ENCODE peak calls at places on chromosome 18, in four cellular contexts. T is A549, A is HepG2, R is IMR-90. O is an unnamed sample.

GRCh38 chr18:48675330-48675761 is 136.5 kb downstream of the CTIF start:
- DNase-seq in T (peak; percentile 64), A (peak; percentile 58), R (peak; percentile 89), O (peak; percentile 92)

GRCh38 chr18:76459687-76460350 is 35.2 kb downstream of the ZNF516 start:
- DNase-seq in T (peak; percentile 69), A (no peak), R (peak; percentile 100), O (no peak)

GRCh38 chr18:77006305-77007175 is 126.0 kb downstream of the MBP start:
- DNase-seq in T (no peak), A (no peak), R (no peak), O (no peak)

GRCh38 chr18:44733069-44733753 is 52.5 kb downstream of the SETBP1 start:
- DNase-seq in T (peak; percentile 10), A (no peak), R (peak; percentile 86), O (no peak)

GRCh38 chr18:23135679-23136325 is 517 bp downstream of the CABLES1 start:
- DNase-seq in T (no peak), A (no peak), R (no peak), O (peak; percentile 27)

GRCh38 chr18:74790451-74790850 is 192.8 kb downstream of the ZNF407 start:
- DNase-seq in T (no peak), A (no peak), R (no peak), O (no peak)

GRCh38 chr18:34977787-34978532 is 63.3 kb upstream of the MAPRE2 start:
- DNase-seq in T (no peak), A (no peak), R (peak; percentile 6), O (peak; percentile 67)

GRCh38 chr18:7221424-7222155 is 9.3 kb upstream of the LRRC30 start:
- DNase-seq in T (peak; percentile 26), A (peak; percentile 59), R (peak; percentile 69), O (peak; percentile 67)

GRCh38 chr18:14925281-14925709 is 177.3 kb downstream of the ANKRD30B start:
- DNase-seq in T (no peak), A (no peak), R (no peak), O (no peak)

GRCh38 chr18:74529378-74529777 is 4.9 kb upstream of the CNDP1 start:
- DNase-seq in T (no peak), A (no peak), R (no peak), O (no peak)

GRCh38 chr18:55475467-55475866 is 112.5 kb downstream of the TCF4 start:
- DNase-seq in T (no peak), A (no peak), R (no peak), O (no peak)

GRCh38 chr18:11506871-11507270 is 102.5 kb upstream of the SLC35G4 start:
- DNase-seq in T (no peak), A (no peak), R (peak; percentile 48), O (no peak)

GRCh38 chr18:11511434-11512095 is 97.8 kb upstream of the SLC35G4 start:
- DNase-seq in T (no peak), A (no peak), R (no peak), O (no peak)

GRCh38 chr18:11516988-11517630 is 92.3 kb upstream of the SLC35G4 start:
- DNase-seq in T (no peak), A (no peak), R (no peak), O (no peak)

GRCh38 chr18:11514267-11514666 is 95.1 kb upstream of the SLC35G4 start:
- DNase-seq in T (no peak), A (no peak), R (no peak), O (no peak)

GRCh38 chr18:11512096-11513030 is 97.0 kb upstream of the SLC35G4 start:
- DNase-seq in T (peak; percentile 11), A (peak; percentile 68), R (no peak), O (no peak)
- TF ChIP-seq USF2 in T (no peak), A (no peak), R (no peak), O (no peak)

GRCh38 chr18:61703508-61703907 is 189.3 kb downstream of the RNF152 start:
- DNase-seq in T (no peak), A (no peak), R (peak; percentile 97), O (no peak)

GRCh38 chr18:61699397-61700090 is 193.3 kb downstream of the RNF152 start:
- DNase-seq in T (no peak), A (no peak), R (no peak), O (peak; percentile 23)

GRCh38 chr18:61706516-61706915 is 186.3 kb downstream of the RNF152 start:
- DNase-seq in T (no peak), A (no peak), R (no peak), O (no peak)

GRCh38 chr18:61697306-61697909 is 195.4 kb downstream of the RNF152 start:
- DNase-seq in T (no peak), A (no peak), R (no peak), O (no peak)

GRCh38 chr18:61702007-61702406 is 190.8 kb downstream of the RNF152 start:
- DNase-seq in T (no peak), A (no peak), R (peak; percentile 89), O (no peak)
- TF ChIP-seq USF2 in T (no peak), A (no peak), R (no peak), O (no peak)

GRCh38 chr18:49878567-49878966 is 65.2 kb upstream of the ACAA2 start:
- DNase-seq in T (no peak), A (no peak), R (peak; percentile 3), O (no peak)
- TF ChIP-seq USF2 in T (peak; percentile 25), A (no peak), R (peak; percentile 48), O (no peak)

DNA sequence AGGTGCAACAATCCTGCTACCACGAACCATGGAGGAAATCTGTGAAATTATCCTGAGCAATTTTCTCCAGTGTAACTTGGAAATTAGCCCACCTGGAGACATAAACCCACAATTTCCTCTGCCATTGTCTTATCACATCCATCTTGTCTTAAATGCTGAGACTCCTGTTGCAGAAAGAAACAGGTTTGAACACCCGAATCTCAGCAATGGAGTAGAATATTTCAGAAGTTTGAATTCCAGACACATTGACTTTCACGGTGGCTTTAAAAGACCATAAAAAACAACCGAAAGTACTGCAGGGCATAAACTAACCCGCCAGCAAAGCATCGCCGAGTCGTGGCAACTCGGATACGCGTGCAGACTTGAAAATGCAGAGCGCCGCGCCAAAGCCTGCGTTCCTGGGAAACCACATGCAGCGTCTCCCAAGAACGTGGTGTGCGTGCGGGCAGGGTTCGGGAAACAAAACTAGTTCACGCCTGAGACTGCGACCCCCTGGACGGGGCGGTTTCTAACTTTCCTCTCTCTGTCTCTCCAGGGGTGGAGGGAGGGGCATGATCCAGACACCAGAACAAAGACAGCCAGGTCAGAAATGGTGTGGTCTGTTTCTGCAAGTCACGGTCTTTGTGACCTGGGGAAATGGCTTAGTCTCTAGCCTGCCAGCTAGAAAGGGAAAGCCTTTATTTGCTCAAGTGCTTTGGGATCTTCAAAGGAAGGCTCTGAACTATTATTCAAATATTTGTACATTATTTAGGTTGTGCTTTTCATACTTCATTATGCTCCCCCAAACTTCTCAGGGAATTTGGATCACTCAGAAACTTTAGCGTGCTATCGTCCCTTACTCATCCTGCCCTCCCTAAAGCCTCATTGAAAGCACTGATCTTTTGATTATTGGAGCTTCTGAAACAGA is 26.9 kb upstream of the KCTD1 start:
- DNase-seq in T (peak; percentile 64), A (peak; percentile 52), R (peak; percentile 46), O (peak; percentile 71)
- TF ChIP-seq USF2 in T (no peak), A (no peak), R (no peak), O (no peak)

O was measured in WTC11.